ENCODE peak calls at places on chromosomes 2 and 18, in nine cellular contexts. N is WERI-Rb-1; C is IMR-90; W is neuronal stem cell; T is Peyer's patch; P is stomach; V is CD8-positive, alpha-beta T cell; Z is right lobe of liver; M is CD4-positive, alpha-beta T cell. H is an unnamed sample.

GRCh38 chr2:119428488-119429224 is 3.0 kb upstream of the TMEM37 start:
- DNase-seq in W (no peak), P (no peak), N (no peak), M (no peak), Z (no peak), C (no peak), T (peak; percentile 70), V (no peak), H (no peak)

GRCh38 chr2:59933948-59934347 is 619.5 kb downstream of the BCL11A start:
- DNase-seq in Z (no peak), M (no peak), P (no peak), C (no peak), V (no peak), W (no peak), T (no peak), N (no peak), H (no peak)

GRCh38 chr2:1808921-1809551 is 64.7 kb upstream of the PXDN start:
- DNase-seq in M (no peak), V (no peak), T (no peak), W (no peak), C (peak; percentile 10), P (no peak), N (no peak), Z (peak; percentile 9), H (no peak)

GRCh38 chr2:8023241-8023640 is 658.6 kb upstream of the ID2 start:
- DNase-seq in T (no peak), V (no peak), N (no peak), Z (no peak), P (no peak), M (no peak), C (no peak), W (no peak), H (no peak)

GRCh38 chr2:74414475-74414874 is 6.9 kb downstream of the C2orf81 start:
- DNase-seq in P (no peak), N (no peak), M (no peak), Z (no peak), V (no peak), C (no peak), W (no peak), T (no peak), H (no peak)

GRCh38 chr2:85843543-85843942 is 45.2 kb downstream of the ST3GAL5 start:
- DNase-seq in N (peak; percentile 29), P (no peak), Z (no peak), C (no peak), T (no peak), V (no peak), M (no peak), W (no peak), H (no peak)

GRCh38 chr2:159054032-159054334 is 85.5 kb downstream of the TANC1 start:
- DNase-seq in V (no peak), W (no peak), M (no peak), T (no peak), Z (no peak), C (no peak), N (peak; percentile 80), P (no peak), H (no peak)

GRCh38 chr2:195468771-195469170 is 188.3 kb upstream of the SLC39A10 start:
- DNase-seq in W (no peak), Z (no peak), T (no peak), V (no peak), N (no peak), M (no peak), C (peak; percentile 17), P (no peak), H (no peak)

GRCh38 chr2:28413896-28414290 is 21.2 kb downstream of the FOSL2 start:
- DNase-seq in T (no peak), N (no peak), M (no peak), Z (no peak), C (no peak), P (no peak), W (no peak), V (no peak), H (no peak)

GRCh38 chr2:62319061-62319460 is 123.1 kb downstream of the B3GNT2 start:
- DNase-seq in V (no peak), N (no peak), M (no peak), W (no peak), C (no peak), Z (no peak), T (no peak), P (no peak), H (no peak)

GRCh38 chr2:117470311-117471095 is 344.0 kb upstream of the DDX18 start:
- DNase-seq in N (peak; percentile 41), M (no peak), Z (no peak), V (no peak), T (peak; percentile 54), W (peak; percentile 61), C (no peak), P (peak; percentile 51), H (peak; percentile 90)

GRCh38 chr2:10863837-10864236 is 47.9 kb upstream of the KCNF1 start:
- DNase-seq in Z (peak; percentile 28), N (no peak), W (no peak), C (peak; percentile 44), V (no peak), M (no peak), P (no peak), T (peak; percentile 73), H (no peak)

GRCh38 chr18:13577091-13577697 is 149.2 kb downstream of the FAM210A start:
- DNase-seq in V (no peak), T (no peak), C (peak; percentile 7), W (no peak), Z (no peak), P (no peak), N (no peak), M (no peak), H (no peak)

DNA sequence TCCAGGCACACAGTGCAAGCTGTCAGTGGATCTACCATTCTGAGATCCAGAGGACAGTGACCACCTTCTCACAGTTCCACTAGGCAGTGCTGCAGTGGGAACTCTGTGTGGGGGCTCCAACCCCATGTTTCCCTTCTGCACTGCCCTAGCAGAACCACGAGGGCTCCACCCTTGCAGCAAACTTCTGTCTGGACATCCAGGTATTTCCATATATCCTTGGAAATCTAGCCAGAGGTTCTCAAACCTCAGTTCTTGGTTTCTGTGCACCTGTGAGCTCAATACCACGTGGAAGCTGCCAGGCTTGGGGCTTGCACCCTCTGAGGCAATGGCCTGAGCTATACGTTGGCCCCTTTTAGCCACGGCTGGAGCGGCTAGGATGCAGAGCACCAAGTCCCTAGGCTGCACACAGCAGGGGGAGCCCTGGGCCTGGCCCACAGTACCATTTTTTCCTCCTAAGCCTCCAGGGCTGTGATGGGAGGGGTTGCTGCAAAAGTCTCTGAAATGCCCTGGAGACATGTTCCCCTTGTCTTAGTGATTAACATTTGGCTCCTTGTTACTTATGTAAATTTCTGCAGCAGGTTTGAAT is 77.5 kb downstream of the MAP4K3 start:
- DNase-seq in T (no peak), N (no peak), M (no peak), Z (no peak), V (no peak), C (no peak), P (no peak), W (no peak), H (no peak)
- H3K9me3 ChIP-seq in T (peaks cover 21% of the 10 kb centered on the region), N (peaks cover 30% of the 10 kb centered on the region), M (peaks cover 22% of the 10 kb centered on the region), Z (no peaks in the 10 kb centered on the region), V (peaks cover 16% of the 10 kb centered on the region), C (peaks cover 15% of the 10 kb centered on the region), P (peaks cover 15% of the 10 kb centered on the region), W (peaks cover 13% of the 10 kb centered on the region), H (peaks cover 2% of the 10 kb centered on the region)

DNA sequence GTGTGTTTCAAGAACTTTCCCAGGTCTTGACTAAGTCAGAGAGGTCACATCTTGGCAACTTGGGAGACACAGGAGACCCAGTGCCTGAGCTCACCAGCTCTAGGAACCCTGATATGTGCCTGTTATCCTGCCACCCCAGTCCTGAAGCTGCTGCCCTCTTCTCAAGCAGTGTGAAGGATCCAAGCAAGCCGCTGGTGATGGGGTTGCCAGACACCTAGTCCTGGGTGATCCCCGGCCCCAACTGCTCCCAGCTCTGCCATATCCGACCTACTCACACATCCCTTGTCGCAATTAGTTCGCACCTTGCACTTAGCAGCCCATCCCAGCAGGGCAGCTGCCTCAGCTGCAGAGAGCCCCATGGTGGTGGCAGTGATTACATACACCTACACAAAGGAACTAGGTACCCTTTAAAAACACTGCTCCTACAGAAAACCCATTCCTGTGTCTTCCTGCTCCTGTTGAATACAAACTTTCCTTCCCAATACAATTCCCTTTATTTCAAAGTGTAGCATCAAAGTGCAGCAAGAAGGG is 247.2 kb upstream of the RAB12 start:
- DNase-seq in V (no peak), Z (no peak), N (no peak), P (no peak), C (no peak), M (no peak), T (no peak), W (no peak), H (no peak)
- H3K27me3 ChIP-seq in V (no peaks in the 10 kb centered on the region), Z (no peaks in the 10 kb centered on the region), N (no peaks in the 10 kb centered on the region), P (peaks cover 4% of the 10 kb centered on the region), C (peaks cover 3% of the 10 kb centered on the region), M (peaks cover 6% of the 10 kb centered on the region), T (no peaks in the 10 kb centered on the region), W (no peaks in the 10 kb centered on the region), H (no peaks in the 10 kb centered on the region)

DNA sequence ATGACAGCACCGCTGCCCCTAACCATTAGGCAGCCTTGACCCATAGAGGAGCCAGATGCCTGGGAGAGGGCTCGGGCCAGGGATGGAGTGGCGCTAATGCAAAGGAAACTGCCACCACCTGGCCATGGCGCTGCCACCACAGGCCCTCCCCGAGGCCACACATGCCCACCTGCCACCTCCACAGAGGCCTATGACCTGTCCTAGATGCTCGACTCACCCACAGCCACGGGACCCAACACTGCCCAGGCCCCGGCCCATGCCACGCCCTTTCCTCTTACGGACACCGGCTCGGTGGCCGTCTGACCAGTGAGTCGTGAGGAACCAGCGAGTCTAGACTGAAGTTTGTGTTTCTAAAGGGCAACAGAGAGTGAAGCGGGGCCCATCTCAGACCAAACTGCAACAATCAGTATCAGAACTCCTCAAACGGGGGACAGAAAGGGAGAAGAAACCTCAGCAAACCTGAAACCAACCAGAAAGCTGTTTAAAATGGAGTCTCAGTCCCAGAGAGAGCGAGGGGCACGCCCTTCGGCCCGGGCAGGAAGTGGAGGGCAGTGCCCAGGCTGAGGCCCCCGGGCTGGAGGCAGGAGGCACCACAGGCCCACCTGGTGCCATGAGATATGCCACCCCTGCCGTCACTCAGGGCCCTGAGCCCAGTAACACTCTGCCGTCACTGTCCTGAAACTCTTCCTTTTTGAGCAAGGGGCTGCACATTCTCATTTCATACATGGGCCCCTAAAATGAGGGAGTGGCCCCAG is 711 bp downstream of the GPR17 start:
- DNase-seq in T (no peak), P (no peak), M (no peak), C (no peak), Z (no peak), N (no peak), V (no peak), W (no peak), H (no peak)
- H3K27ac ChIP-seq in T (peak overlapping the region; percentile 43), P (peak overlapping the region; percentile 53), M (no peak overlapping the region), C (no peak overlapping the region), Z (no peak overlapping the region), N (no peak overlapping the region), V (no peak overlapping the region), W (no peak overlapping the region), H (no peak overlapping the region)

GRCh38 chr18:57048859-57049258 is 98.0 kb upstream of the BOD1L2 start:
- DNase-seq in M (no peak), T (no peak), N (no peak), C (no peak), V (no peak), W (no peak), Z (no peak), P (no peak), H (no peak)

GRCh38 chr18:57040175-57040574 is 106.7 kb upstream of the BOD1L2 start:
- DNase-seq in C (no peak), T (no peak), N (no peak), W (no peak), M (no peak), Z (no peak), P (no peak), V (no peak), H (no peak)

GRCh38 chr18:57048351-57048750 is 98.5 kb upstream of the BOD1L2 start:
- DNase-seq in T (no peak), Z (no peak), N (no peak), C (no peak), V (no peak), W (no peak), P (no peak), M (no peak), H (no peak)

GRCh38 chr18:57043241-57043640 is 103.6 kb upstream of the BOD1L2 start:
- DNase-seq in T (no peak), C (no peak), N (no peak), Z (no peak), W (no peak), P (no peak), M (no peak), V (no peak), H (no peak)
- H3K9me3 ChIP-seq in T (no peaks in the 10 kb centered on the region), C (no peaks in the 10 kb centered on the region), N (no peaks in the 10 kb centered on the region), Z (no peaks in the 10 kb centered on the region), W (peaks cover 4% of the 10 kb centered on the region), P (no peaks in the 10 kb centered on the region), M (no peaks in the 10 kb centered on the region), V (no peaks in the 10 kb centered on the region), H (no peaks in the 10 kb centered on the region)